ENCODE peak calls at places on chromosomes 5 and 9, in seven cellular contexts. I is astrocyte, M is SJCRH30, Y is brain microvascular endothelial cell, G is cardiac fibroblast, X is AG04450, D is GM23248. W is an unnamed sample.

GRCh38 chr5:40381676-40382363 is 297.9 kb upstream of the PTGER4 start:
- DNase-seq in I (peak; percentile 19), G (peak; percentile 67), X (no peak), D (peak; percentile 23), M (no peak), Y (no peak), W (no peak)

GRCh38 chr5:134549714-134550113 is 24.2 kb downstream of the JADE2 start:
- DNase-seq in G (peak; percentile 93), I (peak; percentile 80), Y (peak; percentile 46), D (peak; percentile 92), M (no peak), X (no peak), W (peak; percentile 61)

GRCh38 chr9:93098236-93098946 is 2.4 kb downstream of the CARD19 start:
- DNase-seq in M (peak; percentile 88), X (peak; percentile 91), D (peak; percentile 99), Y (peak; percentile 94), G (peak; percentile 97), I (peak; percentile 97), W (peak; percentile 97)

GRCh38 chr5:135973323-135974018 is 18.7 kb upstream of the LECT2 start:
- DNase-seq in M (no peak), Y (no peak), I (no peak), G (peak; percentile 90), D (peak; percentile 90), X (no peak), W (peak; percentile 68)

GRCh38 chr5:127086583-127086982 is 13.3 kb upstream of the C5orf63 start:
- DNase-seq in D (no peak), Y (no peak), G (no peak), I (no peak), M (no peak), X (no peak), W (no peak)

GRCh38 chr9:75200892-75201470 is 112.7 kb downstream of the OSTF1 start:
- DNase-seq in G (peak; percentile 74), X (no peak), I (peak; percentile 17), M (no peak), Y (peak; percentile 25), D (peak; percentile 49), W (no peak)

GRCh38 chr5:107403561-107403960 is 267.2 kb downstream of the EFNA5 start:
- DNase-seq in X (no peak), Y (no peak), G (no peak), D (no peak), I (no peak), M (no peak), W (no peak)

GRCh38 chr5:131281868-131282234 is 18.0 kb downstream of the CDC42SE2 start:
- DNase-seq in M (no peak), X (no peak), Y (no peak), D (no peak), I (no peak), G (no peak), W (no peak)

GRCh38 chr5:42718591-42718990 is 38.0 kb upstream of the CCDC152 start:
- DNase-seq in I (peak; percentile 56), X (no peak), Y (peak; percentile 70), D (no peak), M (no peak), G (peak; percentile 37), W (peak; percentile 5)

GRCh38 chr9:129352157-129352870 is 174.3 kb upstream of the IER5L start:
- DNase-seq in M (no peak), G (no peak), Y (no peak), X (no peak), I (no peak), D (no peak), W (no peak)

GRCh38 chr5:145762833-145763232 is 72.3 kb downstream of the PRELID2 start:
- DNase-seq in D (no peak), I (no peak), G (no peak), Y (no peak), X (no peak), M (no peak), W (no peak)

GRCh38 chr9:135128035-135128670 is 40.7 kb downstream of the OLFM1 start:
- DNase-seq in G (no peak), Y (no peak), I (no peak), X (no peak), M (no peak), D (no peak), W (no peak)

GRCh38 chr5:38831909-38832308 is 13.9 kb upstream of the OSMR start:
- DNase-seq in G (peak; percentile 78), I (peak; percentile 37), D (peak; percentile 60), Y (peak; percentile 35), M (peak; percentile 26), X (no peak), W (no peak)

GRCh38 chr9:8329561-8330283 is 530.1 kb upstream of the DMAC1 start:
- DNase-seq in D (no peak), Y (no peak), M (peak; percentile 4), I (no peak), X (no peak), G (no peak), W (no peak)

GRCh38 chr9:134305533-134305932 is 20.7 kb upstream of the RXRA start:
- DNase-seq in M (no peak), I (no peak), Y (no peak), D (no peak), G (no peak), X (no peak), W (no peak)

GRCh38 chr5:84381501-84382362 is 2.9 kb downstream of the EDIL3 start:
- DNase-seq in I (peak; percentile 59), X (no peak), G (peak; percentile 44), D (peak; percentile 3), Y (peak; percentile 22), M (peak; percentile 48), W (no peak)

GRCh38 chr5:149853019-149853648 is 91.5 kb downstream of the PDE6A start:
- DNase-seq in G (peak; percentile 87), I (peak; percentile 52), M (peak; percentile 83), Y (peak; percentile 73), D (peak; percentile 83), X (peak; percentile 46), W (no peak)

GRCh38 chr9:74729129-74729710 is 158.5 kb downstream of the TRPM6 start:
- DNase-seq in G (no peak), I (peak; percentile 18), D (peak; percentile 7), Y (no peak), X (no peak), M (no peak), W (no peak)

GRCh38 chr9:34338664-34339063 is 9.3 kb downstream of the NUDT2 start:
- DNase-seq in D (no peak), I (no peak), X (no peak), Y (no peak), M (no peak), G (no peak), W (no peak)

GRCh38 chr9:106287108-106287631 is 575.8 kb upstream of the ZNF462 start:
- DNase-seq in M (peak; percentile 33), D (no peak), Y (no peak), G (no peak), I (no peak), X (no peak), W (no peak)
- H3K4me3 ChIP-seq in M (peak overlapping the region; percentile 48), D (no peak overlapping the region), Y (peak overlapping the region; percentile 16), G (no peak overlapping the region), I (peak overlapping the region; percentile 36), X (no peak overlapping the region), W (no peak overlapping the region)

DNA sequence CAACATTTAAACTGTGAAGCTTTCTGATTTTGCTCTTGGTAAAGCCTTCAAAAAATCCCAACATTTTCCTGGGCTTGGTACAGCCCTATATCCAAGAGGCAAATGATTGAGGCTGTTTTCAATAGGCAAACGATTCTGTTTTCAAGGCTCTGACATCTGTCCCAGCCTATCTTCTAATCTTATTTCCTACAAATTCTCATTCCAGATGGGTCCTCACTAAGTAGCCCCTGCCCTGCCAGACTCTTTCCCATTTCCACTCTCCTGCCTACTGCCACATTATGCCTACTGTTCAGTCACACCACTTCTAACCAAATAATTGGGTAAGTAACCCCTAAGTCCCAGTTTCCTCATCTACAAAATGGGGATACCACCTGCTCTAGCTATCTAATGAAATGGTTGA is 3.5 kb downstream of the GBA2 start:
- DNase-seq in X (no peak), M (no peak), Y (no peak), D (no peak), I (no peak), G (no peak), W (no peak)
- H3K4me3 ChIP-seq in X (no peak overlapping the region), M (no peak overlapping the region), Y (no peak overlapping the region), D (peak overlapping the region; percentile 90), I (peak overlapping the region; percentile 1), G (no peak overlapping the region), W (no peak overlapping the region)

GRCh38 chr9:4980046-4980727 is 4.9 kb upstream of the JAK2 start:
- DNase-seq in M (no peak), Y (no peak), D (peak; percentile 20), I (no peak), X (no peak), G (no peak), W (no peak)

GRCh38 chr9:4984171-4984570 is 901 bp upstream of the JAK2 start:
- DNase-seq in D (peak; percentile 78), I (peak; percentile 71), Y (no peak), M (no peak), X (no peak), G (no peak), W (no peak)

GRCh38 chr9:4984571-4985375 is at the start of gene JAK2:
- DNase-seq in D (peak; percentile 98), G (peak; percentile 94), X (peak; percentile 79), M (peak; percentile 89), I (peak; percentile 89), Y (peak; percentile 89), W (peak; percentile 88)

GRCh38 chr9:4983541-4984165 is 1.4 kb upstream of the JAK2 start:
- DNase-seq in G (no peak), M (no peak), X (no peak), Y (no peak), D (no peak), I (no peak), W (no peak)

DNA sequence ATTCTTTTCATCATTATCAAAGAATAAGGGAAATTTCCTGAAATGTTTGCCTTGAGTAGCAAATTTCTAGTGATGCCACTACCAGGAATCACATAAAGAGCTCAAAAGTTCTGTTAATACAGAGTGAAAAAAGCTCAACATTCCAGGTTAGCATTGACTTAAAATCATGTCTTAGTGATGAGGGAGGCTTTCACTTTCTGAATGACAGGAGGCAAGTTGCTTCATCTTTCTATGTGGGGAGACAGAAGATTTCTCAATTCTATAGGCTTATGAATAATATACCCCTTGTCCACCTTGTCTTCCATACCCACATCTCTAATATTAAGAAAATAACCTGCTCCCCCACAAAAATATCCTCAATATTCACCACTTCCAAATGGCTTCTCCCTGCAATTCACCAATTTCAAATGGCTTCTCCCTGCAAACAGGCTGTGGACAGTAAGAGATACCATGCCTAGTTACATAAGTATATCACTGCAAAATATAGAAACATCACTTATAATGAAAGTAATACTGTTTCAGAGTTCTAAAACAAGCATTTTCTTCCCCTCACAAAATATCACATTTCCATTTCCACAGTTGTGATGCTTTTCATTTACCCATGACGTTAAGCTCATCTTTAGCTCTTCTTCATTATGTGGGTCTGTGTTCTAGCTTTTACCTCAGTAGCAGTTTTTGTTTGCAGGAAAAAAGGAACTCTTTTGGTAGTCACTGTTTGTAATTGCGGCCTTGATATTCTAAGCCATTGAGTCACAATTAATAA is 2.2 kb upstream of the JAK2 start:
- DNase-seq in M (no peak), I (no peak), D (no peak), Y (no peak), G (no peak), X (no peak), W (no peak)
- H3K4me3 ChIP-seq in M (no peak overlapping the region), I (no peak overlapping the region), D (no peak overlapping the region), Y (no peak overlapping the region), G (no peak overlapping the region), X (no peak overlapping the region), W (no peak overlapping the region)

DNA sequence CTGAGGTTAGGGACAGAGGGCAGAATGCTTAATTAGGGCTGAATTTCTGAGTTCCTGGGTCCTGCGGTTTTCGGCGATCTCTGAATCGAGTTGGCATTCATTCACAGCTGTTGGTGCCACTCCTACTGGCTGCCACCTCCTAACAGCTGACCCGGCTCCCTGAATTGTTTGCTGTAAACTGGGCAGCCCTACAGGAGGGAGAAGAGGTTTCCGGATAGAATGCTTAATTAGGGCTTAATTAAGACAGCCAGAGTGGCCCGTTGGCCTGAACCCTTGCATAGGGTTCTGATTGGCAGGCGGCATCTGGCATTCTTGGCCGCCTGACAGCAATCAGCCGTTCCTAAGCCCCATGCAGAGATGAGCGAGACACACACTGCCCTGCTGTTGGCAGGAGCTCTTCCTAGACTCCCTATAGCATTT is 25.7 kb downstream of the FRMPD1 start:
- DNase-seq in G (no peak), Y (no peak), X (no peak), I (no peak), M (peak; percentile 97), D (no peak), W (peak; percentile 39)
- H3K4me3 ChIP-seq in G (no peak overlapping the region), Y (no peak overlapping the region), X (no peak overlapping the region), I (no peak overlapping the region), M (peak overlapping the region; percentile 26), D (no peak overlapping the region), W (no peak overlapping the region)

W was measured in skeletal muscle cell.